ENCODE peak calls at places on chromosomes 6 and 20, in ten cellular contexts. O is SJSA1, P is stomach, V is heart left ventricle, S is RWPE2, D is neural progenitor cell, W is mammary epithelial cell, T is H1, L is A549, N is PC-3. K is an unnamed sample. For H3K9me3, the result is how much of the 10 kb centered on the place peaks cover.

GRCh38 chr6:88908598-88909548 is 54.5 kb downstream of the RNGTT start:
- DNase-seq in P (no peak), N (no peak), L (no peak), O (no peak), W (peak), S (no peak), D (no peak), T (no peak), V (no peak), K (no peak)

GRCh38 chr20:8756410-8756809 is 312.5 kb upstream of the PLCB4 start:
- DNase-seq in V (no peak), N (peak), W (peak), O (peak), S (no peak), D (no peak), L (peak), T (no peak), P (no peak), K (no peak)

GRCh38 chr6:143510991-143511891 is at the start of gene FUCA2:
- DNase-seq in S (peak), N (peak), O (peak), L (peak), W (peak), D (peak), P (peak), V (peak), T (peak), K (peak)

GRCh38 chr6:70225052-70225451 is 77.8 kb downstream of the COL9A1 start:
- DNase-seq in D (no peak), N (no peak), P (no peak), O (no peak), W (no peak), T (no peak), V (peak), L (no peak), S (no peak), K (no peak)

GRCh38 chr6:145749632-145750031 is 14.3 kb upstream of the EPM2A start:
- DNase-seq in W (peak), N (peak), T (no peak), L (peak), V (no peak), S (no peak), D (no peak), O (no peak), P (no peak), K (peak)

GRCh38 chr20:1907586-1907985 is 12.4 kb downstream of the SIRPA start:
- DNase-seq in S (no peak), W (peak), V (no peak), N (no peak), D (no peak), T (no peak), L (no peak), O (no peak), P (no peak), K (no peak)

GRCh38 chr6:27871919-27872633 is 40.1 kb downstream of the OR2B2 start:
- DNase-seq in L (peak), W (peak), P (peak), D (peak), N (no peak), T (peak), V (peak), S (peak), O (peak), K (peak)

GRCh38 chr20:8943638-8944037 is 125.2 kb upstream of the PLCB4 start:
- DNase-seq in N (no peak), O (no peak), L (no peak), P (no peak), W (no peak), D (no peak), V (no peak), S (no peak), T (no peak), K (peak)

GRCh38 chr6:162177733-162178132 is 549.8 kb downstream of the PRKN start:
- DNase-seq in S (no peak), N (no peak), D (peak), W (no peak), O (no peak), L (no peak), T (no peak), V (peak), P (no peak), K (no peak)

DNA sequence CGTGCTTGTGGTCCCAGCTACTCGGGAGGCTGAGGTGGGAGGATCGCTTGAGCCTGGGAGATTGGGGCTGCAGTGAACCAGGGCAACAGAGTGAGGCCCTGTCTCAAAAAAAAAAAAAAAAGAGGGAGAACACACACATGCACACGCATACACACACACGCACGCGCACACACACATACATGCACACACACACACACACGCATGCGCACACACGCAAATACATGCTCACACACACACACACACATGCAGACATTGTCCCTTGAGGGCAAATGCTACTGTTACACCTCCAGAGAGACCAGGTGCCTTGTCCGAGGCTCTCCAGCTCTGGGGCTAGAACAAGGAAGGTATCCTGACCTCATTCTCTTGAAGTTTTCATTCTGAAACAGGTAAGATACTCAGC is 64.5 kb downstream of the RAB44 start:
- DNase-seq in D (no peak), W (no peak), T (no peak), O (no peak), P (no peak), N (no peak), V (no peak), S (no peak), L (no peak), K (no peak)
- H3K27ac ChIP-seq in D (no peak), W (no peak), T (no peak), O (no peak), P (no peak), N (no peak), V (no peak), S (no peak), L (no peak), K (no peak)

GRCh38 chr6:111550195-111550594 is 55.5 kb downstream of the TRAF3IP2 start:
- DNase-seq in D (no peak), N (no peak), P (no peak), W (no peak), V (no peak), S (no peak), T (no peak), L (no peak), O (no peak), K (no peak)

GRCh38 chr6:111550953-111551352 is 54.7 kb downstream of the TRAF3IP2 start:
- DNase-seq in L (no peak), D (no peak), T (no peak), V (no peak), O (no peak), N (no peak), W (no peak), S (no peak), P (no peak), K (no peak)

GRCh38 chr6:111552241-111552744 is 53.4 kb downstream of the TRAF3IP2 start:
- DNase-seq in W (peak), D (peak), T (no peak), S (no peak), P (peak), L (no peak), O (peak), N (peak), V (peak), K (peak)

GRCh38 chr6:111552999-111553398 is 52.7 kb downstream of the TRAF3IP2 start:
- DNase-seq in V (no peak), L (no peak), O (no peak), T (peak), W (no peak), D (no peak), P (peak), N (no peak), S (no peak), K (no peak)

DNA sequence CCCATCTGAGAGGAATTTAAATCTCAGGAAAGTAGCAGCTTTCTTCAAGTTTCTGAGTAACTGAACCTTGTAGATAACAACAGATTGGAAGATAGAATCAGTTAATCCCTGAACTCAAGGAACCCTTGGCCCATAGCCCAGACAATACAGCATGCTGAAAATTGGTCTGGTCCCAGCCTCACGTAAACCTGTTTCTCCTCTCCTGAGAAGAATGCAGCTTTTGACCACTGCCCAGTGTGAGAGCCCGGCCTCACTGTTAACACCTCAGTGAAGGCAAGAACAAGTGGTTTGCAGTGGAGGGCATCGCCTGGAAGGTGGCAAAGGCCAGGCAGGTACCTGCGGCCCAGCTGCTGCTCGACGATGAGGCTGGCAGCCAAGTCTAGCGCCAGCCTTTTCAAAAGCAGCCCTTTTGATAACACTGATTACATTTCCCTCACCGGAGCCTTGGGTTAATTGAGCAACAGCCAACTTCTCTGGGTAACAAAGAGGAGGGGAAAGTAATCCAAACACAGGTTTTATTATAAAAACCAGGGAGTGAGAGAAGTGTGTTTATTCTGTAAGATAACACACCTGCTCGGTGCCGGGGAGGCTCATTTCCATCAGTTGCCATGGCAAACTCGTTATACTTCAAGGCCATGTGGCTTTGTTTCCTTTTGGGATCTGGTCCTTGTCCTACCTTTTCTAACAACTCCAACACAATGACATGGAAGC is 54.0 kb downstream of the TRAF3IP2 start:
- DNase-seq in T (no peak), V (no peak), D (no peak), O (no peak), W (no peak), L (no peak), P (peak), N (peak), S (no peak), K (peak)
- H3K4me3 ChIP-seq in T (peak), V (no peak), D (no peak), O (no peak), W (no peak), L (no peak), P (no peak), N (no peak), S (no peak), K (no peak)

GRCh38 chr6:167570460-167571400 is 245.8 kb downstream of the TTLL2 start:
- DNase-seq in V (no peak), W (no peak), D (no peak), S (no peak), L (no peak), P (no peak), N (no peak), O (no peak), T (no peak), K (no peak)
- H3K9me3 ChIP-seq in V (under half), W (under half), D (under half), S (under half), L (under half), P (under half), N (under half), O (under half), T (under half), K (under half)

GRCh38 chr20:41443667-41444066 is 77.0 kb upstream of the EMILIN3 start:
- DNase-seq in O (no peak), S (no peak), T (no peak), N (no peak), D (no peak), P (no peak), W (no peak), L (no peak), V (no peak), K (no peak)
- H3K27ac ChIP-seq in O (no peak), S (no peak), T (no peak), N (no peak), D (no peak), P (no peak), W (no peak), L (no peak), V (no peak), K (no peak)

GRCh38 chr6:168322966-168323365 is 3.4 kb upstream of the DACT2 start:
- DNase-seq in D (no peak), L (peak), W (no peak), V (no peak), N (no peak), O (no peak), P (no peak), S (no peak), T (no peak), K (no peak)

GRCh38 chr6:168320661-168321060 is 1.1 kb upstream of the DACT2 start:
- DNase-seq in L (no peak), W (no peak), S (no peak), N (no peak), P (no peak), V (no peak), T (no peak), D (no peak), O (no peak), K (no peak)

GRCh38 chr6:168318090-168318489 is 1.5 kb downstream of the DACT2 start:
- DNase-seq in T (no peak), D (no peak), N (no peak), L (no peak), W (no peak), O (no peak), P (no peak), V (no peak), S (no peak), K (peak)

GRCh38 chr6:168318579-168319278 is 848 bp downstream of the DACT2 start:
- DNase-seq in S (no peak), T (no peak), O (no peak), D (peak), V (no peak), N (no peak), L (no peak), P (no peak), W (no peak), K (no peak)

GRCh38 chr6:168319279-168320051 is at the start of gene DACT2:
- DNase-seq in W (no peak), O (no peak), L (no peak), T (no peak), S (no peak), D (peak), V (no peak), N (no peak), P (no peak), K (no peak)
- H3K4me3 ChIP-seq in W (no peak), O (no peak), L (peak), T (peak), S (no peak), D (peak), V (peak), N (no peak), P (peak), K (peak)

DNA sequence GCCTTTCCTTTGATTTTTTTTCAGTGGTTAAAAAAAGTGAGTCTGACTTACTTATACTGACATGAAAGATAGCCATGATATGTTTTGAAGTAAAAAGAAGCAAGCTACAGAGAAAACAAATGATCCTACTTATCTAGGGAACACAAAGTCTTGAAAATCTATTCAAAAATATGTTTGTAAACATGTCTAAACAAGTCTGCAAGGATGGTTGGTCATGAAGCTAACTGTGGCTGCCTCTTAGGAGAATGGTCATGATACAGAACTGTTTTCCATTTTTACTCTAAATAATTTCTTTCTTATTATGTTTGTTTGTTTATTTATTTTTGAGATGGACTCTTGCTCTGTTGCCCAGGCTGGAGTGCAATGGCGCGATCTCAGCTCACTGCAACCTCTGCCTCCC is 21.5 kb downstream of the FERMT1 start:
- DNase-seq in S (no peak), D (no peak), P (no peak), W (peak), N (no peak), T (no peak), O (no peak), V (no peak), L (no peak), K (no peak)
- H3K9me3 ChIP-seq in S (under half), D (under half), P (under half), W (under half), N (under half), T (under half), O (under half), V (under half), L (under half), K (under half)

GRCh38 chr6:7730852-7731251 is 5.0 kb downstream of the BMP6 start:
- DNase-seq in W (peak), V (no peak), L (peak), S (no peak), O (peak), N (peak), T (no peak), P (no peak), D (no peak), K (no peak)

GRCh38 chr6:7730003-7730402 is 4.1 kb downstream of the BMP6 start:
- DNase-seq in T (no peak), D (no peak), O (no peak), S (no peak), P (no peak), V (no peak), W (no peak), N (peak), L (no peak), K (no peak)

GRCh38 chr6:7732219-7732618 is 6.3 kb downstream of the BMP6 start:
- DNase-seq in T (no peak), V (no peak), W (no peak), P (no peak), D (peak), N (no peak), O (no peak), S (no peak), L (peak), K (no peak)

GRCh38 chr6:7730411-7730810 is 4.5 kb downstream of the BMP6 start:
- DNase-seq in T (no peak), N (no peak), D (no peak), O (no peak), L (no peak), S (no peak), V (no peak), P (no peak), W (no peak), K (no peak)

DNA sequence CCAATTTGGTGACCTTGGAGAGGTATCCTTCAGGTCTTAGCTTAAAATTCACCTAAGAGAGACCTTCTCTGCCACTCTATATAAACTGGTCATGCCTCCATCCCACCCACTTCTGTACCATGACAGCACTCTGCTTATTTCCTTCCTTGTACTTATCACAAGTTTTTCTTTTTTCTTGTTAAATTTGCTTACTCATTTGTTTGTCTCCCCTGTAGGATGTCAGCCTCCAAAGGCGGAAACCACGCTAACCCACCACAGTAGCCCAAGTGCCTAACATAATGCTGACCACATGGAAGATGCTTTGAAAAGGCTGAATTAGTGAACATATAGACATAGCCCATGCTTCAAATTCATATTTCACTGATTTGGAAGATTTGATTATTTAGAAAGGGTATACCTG is 5.4 kb downstream of the BMP6 start:
- DNase-seq in V (no peak), L (no peak), P (no peak), O (peak), D (no peak), T (no peak), N (peak), S (no peak), W (no peak), K (no peak)
- H3K27ac ChIP-seq in V (no peak), L (peak), P (no peak), O (peak), D (no peak), T (no peak), N (peak), S (no peak), W (no peak), K (no peak)

K was measured in small intestine.